ENCODE peak calls at places on chromosomes 16 and 17, in four cellular contexts. One of them, this sample, is unnamed. For H3K4me1, the result is how much of the 10 kb centered on the place peaks cover.

GRCh38 chr16:84595052-84595481 is 22.8 kb downstream of the COTL1 start:
- DNase-seq in H1: no peak
- DNase-seq in ovary: no peak
- DNase-seq in sigmoid colon: no peak
- DNase-seq in this sample: no peak

GRCh38 chr17:40378966-40379365 is 14.4 kb upstream of the GJD3 start:
- DNase-seq in H1: no peak
- DNase-seq in ovary: no peak
- DNase-seq in sigmoid colon: no peak
- DNase-seq in this sample: no peak

GRCh38 chr17:39194985-39195524 is 2.4 kb downstream of the CACNB1 start:
- DNase-seq in H1: no peak
- DNase-seq in ovary: no peak
- DNase-seq in sigmoid colon: no peak
- DNase-seq in this sample: no peak

GRCh38 chr16:62752837-62753236 is 716.6 kb upstream of the CDH8 start:
- DNase-seq in H1: no peak
- DNase-seq in ovary: no peak
- DNase-seq in sigmoid colon: no peak
- DNase-seq in this sample: no peak

GRCh38 chr16:3020247-3020603 is at the start of gene TNFRSF12A:
- DNase-seq in H1: peak
- DNase-seq in ovary: peak
- DNase-seq in sigmoid colon: peak
- DNase-seq in this sample: peak

GRCh38 chr16:3698941-3699340 is 18.4 kb downstream of the TRAP1 start:
- DNase-seq in H1: no peak
- DNase-seq in ovary: no peak
- DNase-seq in sigmoid colon: no peak
- DNase-seq in this sample: no peak

GRCh38 chr16:12095275-12096161 is 119.0 kb downstream of the SNX29 start:
- DNase-seq in H1: peak
- DNase-seq in ovary: peak
- DNase-seq in sigmoid colon: peak
- DNase-seq in this sample: peak

GRCh38 chr17:32746698-32747097 is 130.2 kb downstream of the MYO1D start:
- DNase-seq in H1: no peak
- DNase-seq in ovary: no peak
- DNase-seq in sigmoid colon: no peak
- DNase-seq in this sample: no peak

GRCh38 chr17:17792551-17793377 is 44.0 kb downstream of the SREBF1 start:
- DNase-seq in H1: no peak
- DNase-seq in ovary: peak
- DNase-seq in sigmoid colon: no peak
- DNase-seq in this sample: no peak

GRCh38 chr17:63289931-63290330 is 156.2 kb downstream of the CYB561 start:
- DNase-seq in H1: no peak
- DNase-seq in ovary: no peak
- DNase-seq in sigmoid colon: no peak
- DNase-seq in this sample: no peak

GRCh38 chr16:48232459-48233040 is 11.6 kb upstream of the LONP2 start:
- DNase-seq in H1: no peak
- DNase-seq in ovary: no peak
- DNase-seq in sigmoid colon: no peak
- DNase-seq in this sample: no peak

GRCh38 chr17:81153340-81153803 is 11.9 kb upstream of the PVALEF start:
- DNase-seq in H1: no peak
- DNase-seq in ovary: no peak
- DNase-seq in sigmoid colon: no peak
- DNase-seq in this sample: peak

GRCh38 chr17:13002761-13003453 is 14.9 kb downstream of the ELAC2 start:
- DNase-seq in H1: peak
- DNase-seq in ovary: peak
- DNase-seq in sigmoid colon: peak
- DNase-seq in this sample: peak

GRCh38 chr17:49898547-49899490 is 51.0 kb upstream of the TAC4 start:
- DNase-seq in H1: no peak
- DNase-seq in ovary: no peak
- DNase-seq in sigmoid colon: no peak
- DNase-seq in this sample: no peak

GRCh38 chr16:82043680-82044584 is 8.9 kb downstream of the HSD17B2 start:
- DNase-seq in H1: no peak
- DNase-seq in ovary: no peak
- DNase-seq in sigmoid colon: no peak
- DNase-seq in this sample: no peak

GRCh38 chr17:64565563-64565962 is 58.8 kb downstream of the CEP95 start:
- DNase-seq in H1: no peak
- DNase-seq in ovary: no peak
- DNase-seq in sigmoid colon: no peak
- DNase-seq in this sample: no peak

GRCh38 chr17:49053171-49053829 is 56.1 kb downstream of the IGF2BP1 start:
- DNase-seq in H1: peak
- DNase-seq in ovary: no peak
- DNase-seq in sigmoid colon: no peak
- DNase-seq in this sample: no peak

GRCh38 chr16:82954224-82954929 is 327.6 kb downstream of the CDH13 start:
- DNase-seq in H1: no peak
- DNase-seq in ovary: no peak
- DNase-seq in sigmoid colon: no peak
- DNase-seq in this sample: no peak

GRCh38 chr16:3669067-3669466 is 14.6 kb downstream of the DNASE1 start:
- DNase-seq in H1: no peak
- DNase-seq in ovary: no peak
- DNase-seq in sigmoid colon: no peak
- DNase-seq in this sample: no peak

GRCh38 chr16:67805718-67806427 is 487 bp downstream of the RANBP10 start:
- DNase-seq in H1: no peak
- DNase-seq in ovary: no peak
- DNase-seq in sigmoid colon: no peak
- DNase-seq in this sample: no peak

GRCh38 chr17:10618202-10618635 is 38.9 kb downstream of the MYH3 start:
- DNase-seq in H1: peak
- DNase-seq in ovary: peak
- DNase-seq in sigmoid colon: peak
- DNase-seq in this sample: no peak

GRCh38 chr16:11409398-11409797 is 64.1 kb downstream of the RMI2 start:
- DNase-seq in H1: no peak
- DNase-seq in ovary: no peak
- DNase-seq in sigmoid colon: no peak
- DNase-seq in this sample: no peak

GRCh38 chr16:894136-894535 is 76.6 kb downstream of the LMF1 start:
- DNase-seq in H1: no peak
- DNase-seq in ovary: no peak
- DNase-seq in sigmoid colon: no peak
- DNase-seq in this sample: no peak

GRCh38 chr17:80650751-80651173 is 106.1 kb downstream of the RPTOR start:
- DNase-seq in H1: no peak
- DNase-seq in ovary: no peak
- DNase-seq in sigmoid colon: no peak
- DNase-seq in this sample: no peak

GRCh38 chr17:73311781-73312641 is at the start of gene CDC42EP4:
- DNase-seq in H1: peak
- DNase-seq in ovary: peak
- DNase-seq in sigmoid colon: peak
- DNase-seq in this sample: peak

GRCh38 chr16:57527610-57528360 is 8.6 kb downstream of the CCDC102A start:
- DNase-seq in H1: no peak
- DNase-seq in ovary: no peak
- DNase-seq in sigmoid colon: no peak
- DNase-seq in this sample: no peak

GRCh38 chr17:3890082-3890892 is 2.6 kb downstream of the CAMKK1 start:
- DNase-seq in H1: no peak
- DNase-seq in ovary: peak
- DNase-seq in sigmoid colon: peak
- DNase-seq in this sample: peak

GRCh38 chr16:67154578-67155304 is 3.9 kb upstream of the B3GNT9 start:
- DNase-seq in H1: no peak
- DNase-seq in ovary: no peak
- DNase-seq in sigmoid colon: no peak
- DNase-seq in this sample: no peak

DNA sequence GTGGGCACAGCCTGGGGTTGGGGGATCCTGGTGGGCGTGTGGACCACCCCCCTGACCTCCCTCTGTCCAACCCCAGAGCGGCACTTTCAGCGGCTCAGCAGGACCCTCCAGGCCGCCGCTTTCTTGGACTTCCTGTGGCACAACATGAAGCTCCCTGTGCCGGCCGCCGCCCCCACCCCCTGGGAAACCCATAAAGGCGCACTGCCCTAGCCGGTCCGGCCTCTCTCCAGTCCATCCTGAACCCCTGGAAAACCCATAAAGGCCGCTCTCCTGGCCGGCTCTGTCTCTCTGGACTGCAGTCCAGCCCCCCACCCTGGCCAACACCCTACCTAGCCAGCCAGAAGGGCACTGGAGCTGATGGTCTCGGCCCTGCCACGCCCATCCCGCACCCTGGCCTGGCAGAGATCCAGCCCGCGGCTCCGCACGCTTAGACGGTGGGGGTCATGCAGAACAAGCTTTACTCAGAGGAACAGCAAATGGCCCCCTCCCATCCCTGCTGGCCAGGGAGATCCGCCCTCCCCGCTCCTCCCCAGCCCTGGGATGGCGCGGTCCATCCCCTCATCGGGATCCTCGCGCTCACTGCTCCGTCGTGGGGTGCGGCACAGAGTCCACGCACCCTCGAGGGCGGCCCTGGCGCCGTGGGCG is 2.7 kb downstream of the NOXO1 start:
- DNase-seq in H1: peak
- DNase-seq in ovary: no peak
- DNase-seq in sigmoid colon: no peak
- DNase-seq in this sample: no peak
- H3K4me3 ChIP-seq in H1: peak
- H3K4me3 ChIP-seq in ovary: no peak
- H3K4me3 ChIP-seq in sigmoid colon: no peak
- H3K4me3 ChIP-seq in this sample: no peak

DNA sequence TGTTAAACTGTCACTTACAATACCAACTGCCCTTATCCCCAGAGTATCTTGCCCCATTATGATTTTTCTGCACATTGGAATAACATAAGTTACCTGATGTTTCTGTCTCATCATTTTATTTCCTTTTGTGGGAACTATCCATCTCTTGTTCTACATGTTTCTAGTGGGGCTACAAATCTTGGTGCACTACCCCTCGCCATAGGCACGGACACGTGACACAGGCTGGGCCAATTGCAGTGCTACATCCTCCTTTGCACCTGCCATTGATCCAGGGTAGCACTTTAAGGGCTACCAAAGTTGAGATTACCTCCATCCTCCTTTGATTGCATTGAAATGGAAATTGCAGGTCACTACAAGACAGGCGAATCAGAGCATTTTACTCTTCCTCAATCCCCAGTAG is 14.2 kb upstream of the SYT17 start:
- DNase-seq in H1: no peak
- DNase-seq in ovary: no peak
- DNase-seq in sigmoid colon: no peak
- DNase-seq in this sample: no peak
- TF ChIP-seq EP300 in H1: no peak
- TF ChIP-seq EP300 in ovary: no peak
- TF ChIP-seq EP300 in sigmoid colon: no peak
- TF ChIP-seq EP300 in this sample: no peak

GRCh38 chr16:77682586-77682985 is 39.7 kb upstream of the NUDT7 start:
- DNase-seq in H1: no peak
- DNase-seq in ovary: no peak
- DNase-seq in sigmoid colon: no peak
- DNase-seq in this sample: no peak
- H3K4me1 ChIP-seq in H1: under half
- H3K4me1 ChIP-seq in ovary: under half
- H3K4me1 ChIP-seq in sigmoid colon: under half
- H3K4me1 ChIP-seq in this sample: under half

GRCh38 chr17:45753645-45754225 is 30.4 kb upstream of the CRHR1 start:
- DNase-seq in H1: no peak
- DNase-seq in ovary: no peak
- DNase-seq in sigmoid colon: peak
- DNase-seq in this sample: no peak
- H3K4me3 ChIP-seq in H1: no peak
- H3K4me3 ChIP-seq in ovary: no peak
- H3K4me3 ChIP-seq in sigmoid colon: no peak
- H3K4me3 ChIP-seq in this sample: no peak

DNA sequence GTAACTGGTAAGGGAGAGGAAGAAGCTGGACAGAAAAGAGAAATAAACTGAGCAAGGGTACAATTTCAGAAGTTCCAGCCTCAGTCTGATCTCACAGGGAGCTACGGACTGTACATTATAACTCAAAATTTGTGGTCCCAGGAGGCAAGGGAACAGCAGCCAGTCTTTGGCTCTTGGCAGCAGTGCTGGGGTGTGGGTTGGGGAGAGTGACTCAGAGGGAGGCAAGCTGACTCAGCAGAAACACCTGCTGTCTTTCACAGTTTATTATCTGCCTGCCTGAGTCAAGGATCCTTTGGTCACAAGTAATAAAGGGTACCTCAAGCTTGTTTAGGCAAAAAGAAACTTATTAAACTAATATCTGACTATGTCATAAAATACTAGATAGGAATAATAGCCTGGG is 73.5 kb upstream of the KIF2B start:
- DNase-seq in H1: no peak
- DNase-seq in ovary: no peak
- DNase-seq in sigmoid colon: no peak
- DNase-seq in this sample: no peak
- TF ChIP-seq EP300 in H1: no peak
- TF ChIP-seq EP300 in ovary: no peak
- TF ChIP-seq EP300 in sigmoid colon: no peak
- TF ChIP-seq EP300 in this sample: no peak

DNA sequence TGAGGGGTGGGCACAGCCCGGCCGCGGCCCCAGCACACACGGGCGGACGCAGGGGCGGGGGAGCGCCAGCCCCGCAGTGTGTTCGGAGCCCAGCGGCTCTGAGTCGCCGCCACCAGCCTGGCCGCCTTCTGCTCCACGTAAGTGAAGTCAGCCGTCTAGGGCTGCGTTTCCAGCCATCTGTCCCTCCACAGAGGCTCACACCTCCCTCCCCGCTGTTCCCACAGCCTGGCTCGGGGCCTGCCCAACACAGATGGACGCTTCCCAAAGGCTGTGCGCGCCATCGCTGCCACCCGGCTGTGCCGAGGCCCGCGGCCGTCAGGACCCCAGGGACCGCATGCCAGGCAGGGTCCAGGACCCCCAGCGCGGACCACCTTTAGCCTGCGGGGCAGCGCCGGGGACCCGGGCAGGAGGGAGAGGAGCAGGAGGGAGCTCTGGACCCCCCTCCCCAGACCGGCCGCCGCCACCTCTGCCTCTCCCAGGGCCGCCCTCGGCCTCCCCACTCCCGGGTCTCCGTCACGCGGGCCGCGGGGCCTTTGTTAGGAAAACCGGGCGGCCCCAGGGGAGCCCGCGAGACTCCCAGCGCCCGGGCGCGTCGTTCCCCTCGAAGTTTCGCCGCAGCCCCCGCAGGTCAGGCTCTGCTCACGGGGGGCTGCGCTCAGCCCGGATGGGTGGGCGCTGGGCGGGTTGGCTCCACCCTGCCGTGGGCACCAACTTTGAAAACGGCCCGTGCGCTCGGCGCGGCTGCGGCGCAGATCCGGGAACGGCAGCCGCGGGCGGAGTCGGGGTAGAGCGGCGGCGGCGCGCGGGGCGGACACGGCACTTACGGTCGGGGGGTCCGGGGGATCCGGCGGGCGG is 36.6 kb downstream of the CBFA2T3 start:
- DNase-seq in H1: peak
- DNase-seq in ovary: no peak
- DNase-seq in sigmoid colon: no peak
- DNase-seq in this sample: no peak
- H3K4me1 ChIP-seq in H1: under half
- H3K4me1 ChIP-seq in ovary: under half
- H3K4me1 ChIP-seq in sigmoid colon: under half
- H3K4me1 ChIP-seq in this sample: under half

This sample was measured in tibial nerve.